ENCODE peak calls at places on chromosome 1, in six cellular contexts. H, Q, F, I, R and X are unnamed samples.
A peak's percentile ranks its signal among the peaks of the same experiment; 100 is the strongest.

GRCh38 chr1:40830419-40830943 is 31.7 kb downstream of the CITED4 start:
- DNase-seq in R (no peak), I (no peak), F (no peak), H (no peak), Q (no peak), X (no peak)

GRCh38 chr1:12067900-12068821 is 5.1 kb downstream of the TNFRSF8 start:
- DNase-seq in H (no peak), R (no peak), Q (peak; percentile 73), I (peak; percentile 81), F (no peak), X (peak; percentile 92)

GRCh38 chr1:54803761-54804470 is 2.8 kb upstream of the TTC22 start:
- DNase-seq in F (no peak), Q (no peak), I (peak; percentile 26), R (no peak), H (no peak), X (peak; percentile 24)

GRCh38 chr1:199243423-199244061 is 604.7 kb downstream of the PTPRC start:
- DNase-seq in F (no peak), R (peak; percentile 13), Q (peak; percentile 85), I (peak; percentile 43), H (peak; percentile 58), X (peak; percentile 87)

GRCh38 chr1:172909606-172910326 is 141.0 kb downstream of the TNFSF18 start:
- DNase-seq in R (no peak), F (no peak), H (peak; percentile 97), I (peak; percentile 100), Q (peak; percentile 80), X (no peak)

GRCh38 chr1:160550572-160551034 is 27.5 kb upstream of the SLAMF6 start:
- DNase-seq in I (no peak), R (no peak), Q (no peak), H (no peak), F (no peak), X (peak; percentile 68)

GRCh38 chr1:53075761-53076163 is 13.7 kb downstream of the PODN start:
- DNase-seq in H (no peak), R (no peak), Q (no peak), I (no peak), F (no peak), X (no peak)

GRCh38 chr1:239274242-239274830 is 112.0 kb upstream of the CHRM3 start:
- DNase-seq in I (no peak), H (no peak), F (no peak), R (no peak), Q (no peak), X (no peak)